ENCODE peak calls at places on chromosome 21, in six cellular contexts. One of them, this sample, is unnamed.

GRCh38 chr21:34279883-34280282 is 83.9 kb upstream of the KCNE2 start:
- DNase-seq in OCI-LY7: no peak
- DNase-seq in heart right ventricle: no peak
- DNase-seq in IMR-90: no peak
- DNase-seq in GM13976: no peak
- DNase-seq in left lung: no peak
- DNase-seq in this sample: no peak

GRCh38 chr21:44871576-44872265 is 1.8 kb downstream of the PTTG1IP start:
- DNase-seq in left lung: peak
- DNase-seq in IMR-90: peak
- DNase-seq in OCI-LY7: no peak
- DNase-seq in GM13976: no peak
- DNase-seq in heart right ventricle: no peak
- DNase-seq in this sample: no peak

GRCh38 chr21:35159881-35160280 is 110.8 kb upstream of the RUNX1 start:
- DNase-seq in GM13976: no peak
- DNase-seq in left lung: no peak
- DNase-seq in IMR-90: peak
- DNase-seq in heart right ventricle: no peak
- DNase-seq in OCI-LY7: no peak
- DNase-seq in this sample: no peak

GRCh38 chr21:40620386-40621145 is 226.4 kb downstream of the DSCAM start:
- DNase-seq in OCI-LY7: no peak
- DNase-seq in IMR-90: no peak
- DNase-seq in left lung: no peak
- DNase-seq in heart right ventricle: no peak
- DNase-seq in GM13976: no peak
- DNase-seq in this sample: no peak

GRCh38 chr21:35208810-35209517 is 159.9 kb upstream of the RUNX1 start:
- DNase-seq in GM13976: no peak
- DNase-seq in OCI-LY7: no peak
- DNase-seq in heart right ventricle: no peak
- DNase-seq in left lung: no peak
- DNase-seq in IMR-90: peak
- DNase-seq in this sample: no peak

GRCh38 chr21:25342811-25343210 is 264.5 kb downstream of the MRPL39 start:
- DNase-seq in OCI-LY7: no peak
- DNase-seq in left lung: no peak
- DNase-seq in GM13976: no peak
- DNase-seq in heart right ventricle: no peak
- DNase-seq in IMR-90: peak
- DNase-seq in this sample: no peak

GRCh38 chr21:8991968-8992621 is 1529.3 kb upstream of the TPTE start:
- DNase-seq in heart right ventricle: no peak
- DNase-seq in GM13976: no peak
- DNase-seq in left lung: no peak
- DNase-seq in IMR-90: no peak
- DNase-seq in OCI-LY7: no peak
- DNase-seq in this sample: peak

GRCh38 chr21:45905196-45905595 is 76.4 kb upstream of the COL6A1 start:
- DNase-seq in left lung: peak
- DNase-seq in OCI-LY7: no peak
- DNase-seq in GM13976: no peak
- DNase-seq in IMR-90: no peak
- DNase-seq in heart right ventricle: no peak
- DNase-seq in this sample: no peak

GRCh38 chr21:22575165-22575584 is 1577.0 kb downstream of the NCAM2 start:
- DNase-seq in GM13976: no peak
- DNase-seq in OCI-LY7: peak
- DNase-seq in heart right ventricle: no peak
- DNase-seq in IMR-90: no peak
- DNase-seq in left lung: no peak
- DNase-seq in this sample: no peak

GRCh38 chr21:14545906-14546480 is at the start of gene SAMSN1:
- DNase-seq in left lung: peak
- DNase-seq in IMR-90: no peak
- DNase-seq in GM13976: no peak
- DNase-seq in heart right ventricle: no peak
- DNase-seq in OCI-LY7: no peak
- DNase-seq in this sample: peak

GRCh38 chr21:45264146-45264918 is 23.4 kb downstream of the POFUT2 start:
- DNase-seq in left lung: peak
- DNase-seq in IMR-90: no peak
- DNase-seq in GM13976: no peak
- DNase-seq in heart right ventricle: no peak
- DNase-seq in OCI-LY7: no peak
- DNase-seq in this sample: no peak

GRCh38 chr21:35136586-35137254 is 87.6 kb upstream of the RUNX1 start:
- DNase-seq in heart right ventricle: no peak
- DNase-seq in IMR-90: peak
- DNase-seq in left lung: no peak
- DNase-seq in OCI-LY7: no peak
- DNase-seq in GM13976: no peak
- DNase-seq in this sample: no peak

GRCh38 chr21:35828161-35828560 is 232.2 kb downstream of the SETD4 start:
- DNase-seq in heart right ventricle: no peak
- DNase-seq in left lung: no peak
- DNase-seq in OCI-LY7: no peak
- DNase-seq in GM13976: no peak
- DNase-seq in IMR-90: no peak
- DNase-seq in this sample: no peak

GRCh38 chr21:46213620-46214286 is 14.8 kb downstream of the LSS start:
- DNase-seq in OCI-LY7: no peak
- DNase-seq in heart right ventricle: no peak
- DNase-seq in IMR-90: no peak
- DNase-seq in left lung: no peak
- DNase-seq in GM13976: no peak
- DNase-seq in this sample: no peak

GRCh38 chr21:45830221-45830640 is 151.3 kb upstream of the COL6A1 start:
- DNase-seq in left lung: no peak
- DNase-seq in heart right ventricle: no peak
- DNase-seq in OCI-LY7: no peak
- DNase-seq in GM13976: no peak
- DNase-seq in IMR-90: no peak
- DNase-seq in this sample: no peak

GRCh38 chr21:44752701-44753235 is 41.4 kb upstream of the TSPEAR start:
- DNase-seq in IMR-90: no peak
- DNase-seq in heart right ventricle: no peak
- DNase-seq in OCI-LY7: no peak
- DNase-seq in GM13976: no peak
- DNase-seq in left lung: no peak
- DNase-seq in this sample: no peak

GRCh38 chr21:45997495-45998275 is 16.1 kb downstream of the COL6A1 start:
- DNase-seq in GM13976: no peak
- DNase-seq in left lung: peak
- DNase-seq in OCI-LY7: no peak
- DNase-seq in IMR-90: no peak
- DNase-seq in heart right ventricle: peak
- DNase-seq in this sample: no peak

GRCh38 chr21:35428041-35428400 is 378.9 kb upstream of the RUNX1 start:
- DNase-seq in IMR-90: peak
- DNase-seq in OCI-LY7: no peak
- DNase-seq in heart right ventricle: no peak
- DNase-seq in GM13976: no peak
- DNase-seq in left lung: no peak
- DNase-seq in this sample: no peak

GRCh38 chr21:40760811-40761210 is 86.1 kb downstream of the DSCAM start:
- DNase-seq in IMR-90: no peak
- DNase-seq in heart right ventricle: no peak
- DNase-seq in GM13976: no peak
- DNase-seq in OCI-LY7: no peak
- DNase-seq in left lung: no peak
- DNase-seq in this sample: no peak

GRCh38 chr21:18987515-18988026 is 584.0 kb upstream of the TMPRSS15 start:
- DNase-seq in left lung: no peak
- DNase-seq in OCI-LY7: no peak
- DNase-seq in GM13976: no peak
- DNase-seq in heart right ventricle: no peak
- DNase-seq in IMR-90: no peak
- DNase-seq in this sample: no peak

GRCh38 chr21:35217504-35218060 is 168.5 kb upstream of the RUNX1 start:
- DNase-seq in OCI-LY7: no peak
- DNase-seq in left lung: peak
- DNase-seq in GM13976: no peak
- DNase-seq in IMR-90: peak
- DNase-seq in heart right ventricle: no peak
- DNase-seq in this sample: no peak

DNA sequence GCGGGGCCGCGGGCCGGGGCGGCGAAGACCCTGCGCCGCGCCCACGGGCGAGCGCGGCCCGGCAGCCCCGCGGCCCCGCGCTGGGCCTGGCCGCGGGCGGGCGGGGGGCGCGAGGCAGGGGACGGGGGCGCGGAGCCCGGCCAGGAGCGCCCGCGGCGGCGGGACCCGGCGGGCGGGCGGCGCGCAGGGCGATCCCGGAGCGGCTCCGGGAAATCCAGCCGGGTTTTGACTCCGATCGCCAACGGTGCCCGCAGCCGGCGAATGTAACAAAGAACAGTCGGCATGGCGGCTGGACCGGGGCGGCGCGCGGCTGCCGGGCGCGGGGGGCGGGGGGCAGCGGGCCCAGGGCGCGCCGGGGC is 334 bp downstream of the PRDM15 start:
- DNase-seq in OCI-LY7: peak
- DNase-seq in left lung: peak
- DNase-seq in GM13976: peak
- DNase-seq in IMR-90: peak
- DNase-seq in heart right ventricle: peak
- DNase-seq in this sample: peak
- TF ChIP-seq CTCF in OCI-LY7: no peak
- TF ChIP-seq CTCF in left lung: no peak
- TF ChIP-seq CTCF in GM13976: no peak
- TF ChIP-seq CTCF in IMR-90: no peak
- TF ChIP-seq CTCF in heart right ventricle: no peak
- TF ChIP-seq CTCF in this sample: no peak

GRCh38 chr21:39060485-39061099 is 122.7 kb downstream of the PSMG1 start:
- DNase-seq in IMR-90: no peak
- DNase-seq in OCI-LY7: no peak
- DNase-seq in left lung: no peak
- DNase-seq in heart right ventricle: no peak
- DNase-seq in GM13976: no peak
- DNase-seq in this sample: no peak
- TF ChIP-seq CTCF in IMR-90: no peak
- TF ChIP-seq CTCF in OCI-LY7: no peak
- TF ChIP-seq CTCF in left lung: no peak
- TF ChIP-seq CTCF in heart right ventricle: no peak
- TF ChIP-seq CTCF in GM13976: no peak
- TF ChIP-seq CTCF in this sample: no peak

GRCh38 chr21:43658094-43658725 is 1.1 kb downstream of the HSF2BP start:
- DNase-seq in OCI-LY7: no peak
- DNase-seq in heart right ventricle: no peak
- DNase-seq in GM13976: no peak
- DNase-seq in IMR-90: no peak
- DNase-seq in left lung: no peak
- DNase-seq in this sample: no peak
- TF ChIP-seq CTCF in OCI-LY7: no peak
- TF ChIP-seq CTCF in heart right ventricle: no peak
- TF ChIP-seq CTCF in GM13976: no peak
- TF ChIP-seq CTCF in IMR-90: no peak
- TF ChIP-seq CTCF in left lung: no peak
- TF ChIP-seq CTCF in this sample: no peak

GRCh38 chr21:29504751-29505321 is 206.1 kb downstream of the BACH1 start:
- DNase-seq in heart right ventricle: no peak
- DNase-seq in OCI-LY7: no peak
- DNase-seq in left lung: no peak
- DNase-seq in IMR-90: peak
- DNase-seq in GM13976: no peak
- DNase-seq in this sample: no peak
- TF ChIP-seq CTCF in heart right ventricle: no peak
- TF ChIP-seq CTCF in OCI-LY7: no peak
- TF ChIP-seq CTCF in left lung: no peak
- TF ChIP-seq CTCF in IMR-90: no peak
- TF ChIP-seq CTCF in GM13976: no peak
- TF ChIP-seq CTCF in this sample: no peak

GRCh38 chr21:37082375-37082774 is 9.3 kb downstream of the TTC3 start:
- DNase-seq in left lung: no peak
- DNase-seq in GM13976: no peak
- DNase-seq in heart right ventricle: no peak
- DNase-seq in OCI-LY7: no peak
- DNase-seq in IMR-90: no peak
- DNase-seq in this sample: no peak

GRCh38 chr21:37076087-37076486 is 3.0 kb downstream of the TTC3 start:
- DNase-seq in heart right ventricle: no peak
- DNase-seq in IMR-90: no peak
- DNase-seq in GM13976: no peak
- DNase-seq in left lung: no peak
- DNase-seq in OCI-LY7: no peak
- DNase-seq in this sample: no peak

GRCh38 chr21:37082856-37083611 is 10.0 kb downstream of the TTC3 start:
- DNase-seq in IMR-90: no peak
- DNase-seq in left lung: no peak
- DNase-seq in heart right ventricle: no peak
- DNase-seq in GM13976: no peak
- DNase-seq in OCI-LY7: no peak
- DNase-seq in this sample: no peak

GRCh38 chr21:37077403-37077802 is 4.3 kb downstream of the TTC3 start:
- DNase-seq in OCI-LY7: no peak
- DNase-seq in GM13976: no peak
- DNase-seq in left lung: no peak
- DNase-seq in heart right ventricle: no peak
- DNase-seq in IMR-90: no peak
- DNase-seq in this sample: no peak

GRCh38 chr21:37079211-37079824 is 6.3 kb downstream of the TTC3 start:
- DNase-seq in OCI-LY7: peak
- DNase-seq in GM13976: no peak
- DNase-seq in left lung: no peak
- DNase-seq in IMR-90: no peak
- DNase-seq in heart right ventricle: no peak
- DNase-seq in this sample: no peak
- TF ChIP-seq CTCF in OCI-LY7: peak
- TF ChIP-seq CTCF in GM13976: peak
- TF ChIP-seq CTCF in left lung: no peak
- TF ChIP-seq CTCF in IMR-90: no peak
- TF ChIP-seq CTCF in heart right ventricle: no peak
- TF ChIP-seq CTCF in this sample: peak

DNA sequence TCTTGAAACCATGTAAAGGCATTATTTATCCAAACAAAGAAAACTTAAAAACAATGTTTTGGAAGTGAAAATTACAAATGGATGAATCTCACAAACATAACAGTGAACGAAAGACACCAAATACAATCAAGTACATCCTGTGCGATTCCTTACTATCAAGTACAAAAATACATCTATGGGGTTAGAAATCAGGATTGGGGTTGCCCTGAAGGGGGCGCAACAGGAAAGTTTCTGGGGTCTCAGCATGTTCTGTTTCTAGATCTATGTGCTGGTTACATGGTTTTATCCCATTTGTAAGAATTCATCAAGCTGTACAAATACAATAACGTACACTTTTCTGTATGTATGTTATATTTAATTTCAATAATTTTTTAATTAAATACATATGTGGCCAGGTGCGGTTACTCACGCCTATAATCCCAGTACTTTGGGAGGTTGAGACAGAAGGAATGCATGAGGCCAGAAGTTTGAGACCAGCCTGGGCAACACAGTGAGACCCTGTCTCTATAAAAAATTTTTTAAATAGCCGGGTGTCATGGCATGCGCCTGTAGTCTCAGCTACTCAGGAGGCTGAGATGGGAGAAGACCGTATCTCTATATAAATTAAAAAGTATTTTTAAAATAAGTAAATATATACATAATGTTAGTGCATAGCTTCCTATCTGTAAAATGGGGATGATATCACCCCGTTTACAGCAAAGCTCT is 121.5 kb upstream of the SOD1 start:
- DNase-seq in heart right ventricle: no peak
- DNase-seq in GM13976: no peak
- DNase-seq in left lung: no peak
- DNase-seq in OCI-LY7: no peak
- DNase-seq in IMR-90: no peak
- DNase-seq in this sample: no peak
- TF ChIP-seq CTCF in heart right ventricle: no peak
- TF ChIP-seq CTCF in GM13976: no peak
- TF ChIP-seq CTCF in left lung: no peak
- TF ChIP-seq CTCF in OCI-LY7: peak
- TF ChIP-seq CTCF in IMR-90: no peak
- TF ChIP-seq CTCF in this sample: no peak